ENCODE peak calls at places on chromosomes 6 and 20, in nine cellular contexts. P, C, B, L, J, T, D, U and I are unnamed samples.

GRCh38 chr20:46302119-46302518 is 6.2 kb downstream of the CDH22 start:
- DNase-seq in C (no peak), D (no peak), J (no peak), U (no peak), P (no peak), L (no peak), T (no peak), B (no peak), I (no peak)

GRCh38 chr20:3673551-3674070 is 8.2 kb downstream of the ADAM33 start:
- DNase-seq in D (no peak), U (no peak), L (no peak), J (no peak), C (no peak), T (no peak), B (no peak), P (no peak), I (no peak)

GRCh38 chr6:130697661-130698535 is 129.3 kb upstream of the SMLR1 start:
- DNase-seq in U (no peak), D (peak; percentile 46), C (peak; percentile 57), B (peak; percentile 62), J (peak; percentile 52), T (peak; percentile 26), P (peak; percentile 73), L (no peak), I (peak; percentile 64)

GRCh38 chr6:161139766-161140553 is 133.9 kb downstream of the AGPAT4 start:
- DNase-seq in T (no peak), J (no peak), U (no peak), P (no peak), B (peak; percentile 43), C (no peak), L (no peak), D (no peak), I (peak; percentile 55)

GRCh38 chr20:51444472-51444871 is 98.0 kb downstream of the NFATC2 start:
- DNase-seq in T (no peak), D (no peak), J (peak; percentile 60), B (no peak), P (peak; percentile 20), C (peak; percentile 75), L (no peak), U (no peak), I (no peak)

GRCh38 chr6:15342114-15342513 is 96.2 kb downstream of the JARID2 start:
- DNase-seq in T (no peak), C (no peak), L (no peak), D (no peak), P (no peak), U (no peak), J (no peak), B (no peak), I (no peak)

GRCh38 chr6:154993026-154993425 is 2.1 kb upstream of the TIAM2 start:
- DNase-seq in C (peak; percentile 68), T (no peak), D (peak; percentile 44), P (no peak), L (no peak), J (no peak), U (no peak), B (no peak), I (peak; percentile 72)

GRCh38 chr20:23668477-23668951 is 20.3 kb downstream of the CST4 start:
- DNase-seq in U (no peak), B (peak; percentile 64), C (peak; percentile 39), P (peak; percentile 60), L (no peak), T (peak; percentile 40), D (peak; percentile 32), J (peak; percentile 33), I (peak; percentile 72)

DNA sequence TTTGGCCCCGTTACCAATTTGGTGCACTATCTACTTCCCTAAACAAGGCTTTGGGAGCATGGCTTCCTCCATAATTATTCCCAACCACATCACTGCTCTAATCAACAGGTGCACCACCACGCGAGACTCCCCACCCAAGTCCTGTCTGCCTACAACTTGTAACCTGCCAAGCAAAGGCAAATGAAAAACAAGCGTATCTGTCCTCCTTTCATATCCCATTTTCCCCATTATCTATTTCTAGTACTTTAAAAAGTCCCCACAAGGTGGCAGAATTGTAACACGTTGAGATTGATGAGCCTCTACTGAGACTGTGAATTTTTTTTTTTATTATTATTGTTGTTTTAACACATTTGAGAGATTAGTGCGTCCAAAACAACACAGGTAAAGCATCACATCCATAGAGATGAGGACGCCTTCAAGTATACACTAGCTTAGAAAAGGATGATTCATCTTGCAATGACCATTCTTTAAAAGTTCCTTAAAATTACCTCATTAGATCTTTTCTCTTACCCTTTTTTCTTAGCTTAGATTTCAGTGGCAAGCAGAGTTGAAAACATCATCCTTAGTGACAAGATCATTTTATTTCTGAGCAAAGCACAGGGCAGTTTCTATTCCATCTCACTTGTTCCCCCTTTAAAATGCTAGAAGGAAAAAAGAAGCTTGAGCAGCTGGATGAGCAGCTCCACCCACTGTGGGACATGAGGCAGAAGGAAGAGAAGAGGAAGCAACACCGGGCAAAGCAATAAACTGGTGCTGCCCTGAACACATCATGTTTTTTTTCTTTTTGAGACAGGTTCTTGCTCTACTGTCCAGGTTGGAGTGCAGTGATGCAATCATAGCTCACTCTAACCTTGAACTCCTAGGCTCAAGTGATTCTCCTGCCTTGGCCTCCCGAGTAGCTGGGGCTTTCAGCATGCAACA is 210.8 kb downstream of the ARHGAP18 start:
- DNase-seq in L (no peak), C (peak; percentile 53), D (peak; percentile 43), J (no peak), U (no peak), T (no peak), B (no peak), P (peak; percentile 81), I (peak; percentile 82)
- TF ChIP-seq CTCF in L (peak; percentile 58), C (peak; percentile 67), D (peak; percentile 77), J (peak; percentile 56), U (peak; percentile 92), T (peak; percentile 69), B (peak; percentile 78), P (peak; percentile 43), I (peak; percentile 63)

DNA sequence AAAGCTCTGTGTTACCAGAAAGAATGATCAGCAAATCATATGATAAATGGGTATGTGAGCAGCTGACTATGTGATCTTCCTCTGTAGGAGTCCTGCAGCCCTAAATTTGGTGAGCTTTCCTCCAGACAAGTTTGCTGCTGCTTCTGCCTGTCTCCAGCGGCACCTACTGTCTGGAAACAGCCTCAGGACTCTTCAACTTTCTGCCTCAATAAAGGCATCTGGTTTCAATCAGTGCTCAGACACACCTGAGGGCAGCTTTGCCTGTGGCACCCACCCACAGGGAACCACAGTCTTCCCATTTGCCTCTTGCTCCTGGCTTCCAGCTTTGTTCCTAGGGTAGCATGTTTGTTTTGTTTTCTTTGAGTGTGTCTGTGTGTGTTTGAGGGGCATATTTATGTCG is 727.9 kb upstream of the MAN1A1 start:
- DNase-seq in U (no peak), D (peak; percentile 2), P (peak; percentile 15), J (no peak), B (no peak), C (peak; percentile 10), T (no peak), L (no peak), I (peak; percentile 55)
- TF ChIP-seq CTCF in U (peak; percentile 45), D (no peak), P (no peak), J (no peak), B (no peak), C (peak; percentile 32), T (peak; percentile 7), L (no peak), I (peak; percentile 30)

GRCh38 chr6:98824907-98825601 is 9.3 kb upstream of the POU3F2 start:
- DNase-seq in L (no peak), J (no peak), P (no peak), U (no peak), D (no peak), C (no peak), T (no peak), B (no peak), I (no peak)

GRCh38 chr6:98825602-98826230 is 8.7 kb upstream of the POU3F2 start:
- DNase-seq in L (no peak), C (no peak), J (no peak), U (no peak), T (no peak), P (no peak), B (no peak), D (no peak), I (no peak)

GRCh38 chr6:98828210-98828798 is 6.1 kb upstream of the POU3F2 start:
- DNase-seq in P (no peak), D (no peak), L (no peak), B (no peak), U (no peak), T (no peak), C (no peak), J (no peak), I (no peak)

GRCh38 chr6:98828991-98829411 is 5.4 kb upstream of the POU3F2 start:
- DNase-seq in B (no peak), P (no peak), T (no peak), J (no peak), L (no peak), C (no peak), D (no peak), U (no peak), I (no peak)

DNA sequence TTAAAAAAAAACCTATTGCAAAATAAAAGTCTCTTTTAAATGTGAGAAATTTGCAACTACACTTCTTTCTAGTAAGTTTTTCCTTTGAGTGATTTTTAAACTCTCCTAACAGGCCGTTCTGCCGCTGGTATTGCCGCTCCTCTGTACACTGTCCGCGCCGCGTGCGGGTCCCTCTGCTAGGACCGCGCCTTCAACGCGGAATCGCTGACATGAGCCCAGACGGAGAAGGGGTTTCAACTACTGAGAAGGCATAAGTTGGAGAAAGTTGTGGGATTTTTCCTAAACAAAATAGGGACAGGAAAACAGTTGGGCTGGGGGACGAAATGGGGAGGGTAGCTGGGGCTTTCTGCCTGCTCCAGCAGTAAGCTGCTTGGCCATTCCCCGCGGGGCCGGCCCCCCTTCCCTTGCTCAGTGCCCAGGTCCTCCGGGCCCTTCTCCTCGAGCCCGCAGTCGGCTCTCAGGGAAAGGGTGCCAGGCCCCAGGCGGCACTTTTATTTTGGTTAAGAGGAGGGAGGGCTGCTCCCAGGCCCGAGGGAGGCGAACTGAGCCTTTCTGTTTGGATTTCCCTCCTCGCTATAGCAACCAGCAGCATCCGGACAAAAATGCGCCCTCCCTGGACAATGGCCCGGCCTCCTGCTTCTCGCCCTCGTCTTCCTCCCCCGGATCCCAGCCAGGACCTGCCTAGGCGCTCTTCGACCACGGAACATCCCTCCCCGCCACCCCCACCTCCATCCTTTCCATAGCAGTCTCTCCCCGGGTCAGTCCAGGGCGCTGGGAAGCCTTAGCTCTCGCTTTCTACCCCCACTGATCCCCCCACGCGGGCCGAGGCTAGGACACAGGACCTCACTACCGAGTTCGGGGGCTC is 6.8 kb upstream of the POU3F2 start:
- DNase-seq in B (peak; percentile 54), U (no peak), L (no peak), D (no peak), T (no peak), C (no peak), J (no peak), P (no peak), I (no peak)
- TF ChIP-seq CTCF in B (no peak), U (no peak), L (no peak), D (no peak), T (no peak), C (no peak), J (no peak), P (no peak), I (no peak)

DNA sequence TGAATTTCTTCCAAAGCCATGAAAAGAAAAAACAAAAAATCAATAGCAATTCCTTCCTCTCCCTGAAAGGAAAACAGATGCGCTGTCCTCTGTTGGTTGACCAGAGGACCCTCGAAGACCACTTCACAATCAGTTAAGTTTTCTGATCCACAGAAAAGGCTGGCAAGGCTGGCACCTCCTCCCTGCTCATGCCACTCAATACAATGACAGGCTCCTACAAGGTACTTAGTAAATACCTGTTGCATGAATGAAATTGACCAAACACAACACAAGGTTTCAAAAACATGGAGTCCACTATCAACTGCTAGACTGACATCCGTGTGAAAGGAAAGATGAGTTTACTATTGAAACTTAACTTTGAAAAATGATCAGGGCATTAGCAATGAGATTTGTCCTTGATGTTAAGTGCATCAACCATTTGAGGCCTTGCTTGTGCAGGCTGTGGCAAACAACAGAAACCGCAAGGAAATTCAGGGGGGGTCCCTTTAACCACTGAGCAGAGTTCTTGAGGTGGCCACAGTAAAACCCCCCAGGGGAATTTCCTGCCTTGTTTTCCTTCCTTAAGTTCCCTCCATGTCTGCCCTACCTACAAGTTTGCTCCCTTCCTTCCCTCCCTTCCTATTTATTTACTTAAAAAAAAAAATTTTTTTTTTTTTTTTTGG is 27.9 kb upstream of the RTF2 start:
- DNase-seq in J (no peak), B (no peak), P (no peak), C (no peak), L (peak; percentile 21), U (no peak), D (no peak), T (no peak), I (no peak)
- TF ChIP-seq CTCF in J (no peak), B (no peak), P (no peak), C (no peak), L (no peak), U (no peak), D (no peak), T (no peak), I (no peak)